ENCODE peak calls at places on chromosome 17, in six cellular contexts. P is brain microvascular endothelial cell, X is uterus, E is OCI-LY7, S is stomach, C is prostate gland. F is an unnamed sample.

GRCh38 chr17:44038604-44039007 is 23.8 kb upstream of the TMEM101 start:
- DNase-seq in P (no peak), X (no peak), E (no peak), S (no peak), C (no peak), F (no peak)

GRCh38 chr17:45265823-45266222 is 3.9 kb upstream of the SPATA32 start:
- DNase-seq in P (peak), X (no peak), E (no peak), S (no peak), C (no peak), F (no peak)

GRCh38 chr17:34251186-34251585 is 3.9 kb upstream of the CCL2 start:
- DNase-seq in P (no peak), X (no peak), E (no peak), S (no peak), C (no peak), F (no peak)

GRCh38 chr17:15883617-15884111 is 61.3 kb upstream of the ADORA2B start:
- DNase-seq in P (peak), X (no peak), E (no peak), S (no peak), C (no peak), F (peak)

GRCh38 chr17:58005031-58005727 is 1.9 kb downstream of the SRSF1 start:
- DNase-seq in P (no peak), X (no peak), E (no peak), S (no peak), C (no peak), F (no peak)

GRCh38 chr17:2170023-2170422 is 115.1 kb downstream of the HIC1 start:
- DNase-seq in P (no peak), X (no peak), E (peak), S (no peak), C (no peak), F (no peak)

GRCh38 chr17:41635121-41636097 is 11.0 kb upstream of the KRT17 start:
- DNase-seq in P (no peak), X (no peak), E (no peak), S (peak), C (peak), F (no peak)

GRCh38 chr17:8940866-8941471 is 24.5 kb downstream of the PIK3R5 start:
- DNase-seq in P (no peak), X (no peak), E (no peak), S (no peak), C (no peak), F (no peak)

GRCh38 chr17:40458001-40458791 is 14.9 kb downstream of the IGFBP4 start:
- DNase-seq in P (no peak), X (peak), E (no peak), S (peak), C (no peak), F (no peak)

GRCh38 chr17:60169921-60170817 is 20.4 kb downstream of the CA4 start:
- DNase-seq in P (no peak), X (no peak), E (peak), S (no peak), C (no peak), F (no peak)

GRCh38 chr17:30590086-30590485 is 112.9 kb downstream of the GOSR1 start:
- DNase-seq in P (peak), X (no peak), E (no peak), S (no peak), C (no peak), F (no peak)

GRCh38 chr17:79826210-79826680 is 13.0 kb downstream of the CBX4 start:
- DNase-seq in P (no peak), X (no peak), E (peak), S (no peak), C (no peak), F (no peak)

GRCh38 chr17:73340093-73340596 is 28.3 kb upstream of the CDC42EP4 start:
- DNase-seq in P (peak), X (peak), E (no peak), S (peak), C (no peak), F (peak)

GRCh38 chr17:58403312-58403711 is 14.0 kb downstream of the RNF43 start:
- DNase-seq in P (no peak), X (no peak), E (no peak), S (no peak), C (no peak), F (peak)

GRCh38 chr17:48618366-48618896 is 3.3 kb upstream of the HOXB8 start:
- DNase-seq in P (peak), X (peak), E (peak), S (peak), C (peak), F (peak)

GRCh38 chr17:30495586-30495985 is 18.4 kb downstream of the GOSR1 start:
- DNase-seq in P (no peak), X (no peak), E (no peak), S (no peak), C (no peak), F (no peak)

GRCh38 chr17:9206989-9207317 is 185.6 kb downstream of the NTN1 start:
- DNase-seq in P (no peak), X (no peak), E (no peak), S (no peak), C (peak), F (no peak)

GRCh38 chr17:66487933-66488572 is 185.6 kb downstream of the PRKCA start:
- DNase-seq in P (no peak), X (no peak), E (no peak), S (no peak), C (no peak), F (no peak)

GRCh38 chr17:5785867-5786509 is 201.7 kb upstream of the NLRP1 start:
- DNase-seq in P (peak), X (no peak), E (peak), S (no peak), C (no peak), F (no peak)

GRCh38 chr17:69733171-69734014 is 318.9 kb downstream of the MAP2K6 start:
- DNase-seq in P (peak), X (no peak), E (peak), S (no peak), C (peak), F (peak)

GRCh38 chr17:55693244-55694216 is 29.1 kb downstream of the TMEM100 start:
- DNase-seq in P (no peak), X (no peak), E (no peak), S (peak), C (no peak), F (no peak)

GRCh38 chr17:17783121-17783824 is 53.5 kb downstream of the SREBF1 start:
- DNase-seq in P (no peak), X (peak), E (peak), S (peak), C (peak), F (peak)

GRCh38 chr17:17269926-17270773 is 10.9 kb downstream of the COPS3 start:
- DNase-seq in P (no peak), X (no peak), E (peak), S (no peak), C (no peak), F (no peak)

GRCh38 chr17:76524598-76525512 is 12.7 kb downstream of the CYGB start:
- DNase-seq in P (no peak), X (no peak), E (no peak), S (peak), C (no peak), F (no peak)
- H3K27ac ChIP-seq in P (peak), X (peak), E (no peak), S (peak), C (no peak), F (peak)

DNA sequence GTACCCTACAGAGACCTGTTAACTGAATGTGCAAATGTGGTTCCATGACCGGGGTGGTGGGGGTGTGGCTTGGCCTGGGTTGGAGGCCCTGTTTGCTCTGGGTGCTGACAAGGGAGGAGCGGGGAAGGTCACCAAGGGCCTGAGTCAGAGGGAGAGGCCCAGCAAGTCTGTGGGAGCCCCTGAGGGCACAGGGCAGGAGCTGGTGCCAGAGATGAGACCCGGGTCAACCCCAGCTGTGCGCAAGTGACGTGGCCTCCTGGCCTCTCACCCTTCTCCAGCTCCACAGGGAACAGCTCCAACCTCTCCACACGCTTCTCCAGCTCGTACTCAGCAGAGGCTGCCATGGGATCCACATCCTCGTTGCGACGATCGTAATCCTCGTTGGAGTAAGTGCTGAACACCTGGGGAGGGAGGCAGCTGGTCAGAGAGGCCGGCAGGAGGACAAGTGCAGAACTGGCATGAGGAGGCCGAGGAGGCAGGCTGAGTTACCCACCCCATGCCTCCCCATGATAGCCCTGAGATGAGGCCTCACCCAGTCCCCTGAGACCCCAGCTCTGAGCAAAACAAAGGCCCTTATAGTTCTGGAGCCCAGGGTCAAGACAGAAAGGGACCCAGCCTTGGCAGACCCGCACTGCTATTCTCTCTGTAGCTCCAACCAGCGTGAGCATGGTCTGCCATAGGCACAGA is 5.5 kb downstream of the PPP1R9B start:
- DNase-seq in P (no peak), X (no peak), E (no peak), S (peak), C (no peak), F (no peak)
- H3K27ac ChIP-seq in P (no peak), X (peak), E (no peak), S (no peak), C (no peak), F (peak)

GRCh38 chr17:32575865-32576264 is 89.1 kb downstream of the CDK5R1 start:
- DNase-seq in P (no peak), X (no peak), E (no peak), S (no peak), C (no peak), F (no peak)
- H3K27ac ChIP-seq in P (no peak), X (no peak), E (no peak), S (no peak), C (no peak), F (no peak)

DNA sequence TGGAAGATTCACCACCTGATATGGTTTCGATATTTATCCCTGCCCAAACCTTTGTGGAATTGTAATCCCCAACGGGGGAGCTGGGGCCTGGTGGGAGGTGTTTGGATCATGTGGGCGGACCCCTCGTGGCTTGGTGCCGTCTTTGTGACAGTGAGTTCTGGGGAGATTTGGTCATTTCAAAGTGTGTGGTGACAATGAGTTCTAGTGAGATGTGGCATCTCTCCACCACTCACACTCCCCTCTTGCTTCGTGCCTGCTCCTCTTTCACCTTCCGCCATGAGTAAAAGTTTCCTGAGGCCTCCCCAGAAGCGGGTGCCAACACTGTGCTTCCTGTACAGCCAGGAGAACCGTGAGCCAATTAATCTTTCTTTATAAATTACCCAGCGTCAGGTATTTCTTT is 9.7 kb downstream of the CCDC57 start:
- DNase-seq in P (no peak), X (no peak), E (no peak), S (no peak), C (no peak), F (no peak)
- H3K27ac ChIP-seq in P (no peak), X (no peak), E (no peak), S (no peak), C (no peak), F (peak)

GRCh38 chr17:38735161-38735997 is 5.2 kb downstream of the CISD3 start:
- DNase-seq in P (no peak), X (peak), E (peak), S (peak), C (no peak), F (peak)

GRCh38 chr17:38734235-38734633 is 4.1 kb downstream of the CISD3 start:
- DNase-seq in P (no peak), X (no peak), E (no peak), S (no peak), C (no peak), F (no peak)

GRCh38 chr17:38732376-38733314 is 2.5 kb downstream of the CISD3 start:
- DNase-seq in P (no peak), X (no peak), E (no peak), S (peak), C (peak), F (no peak)

GRCh38 chr17:38731526-38732294 is 1.6 kb downstream of the CISD3 start:
- DNase-seq in P (no peak), X (no peak), E (no peak), S (no peak), C (peak), F (no peak)

GRCh38 chr17:38733315-38734234 is 3.4 kb downstream of the CISD3 start:
- DNase-seq in P (no peak), X (no peak), E (peak), S (no peak), C (peak), F (no peak)
- H3K27ac ChIP-seq in P (no peak), X (no peak), E (peak), S (peak), C (peak), F (peak)

GRCh38 chr17:14741516-14741915 is 440.6 kb downstream of the HS3ST3B1 start:
- DNase-seq in P (peak), X (no peak), E (no peak), S (no peak), C (no peak), F (no peak)

GRCh38 chr17:14737984-14738651 is 437.2 kb downstream of the HS3ST3B1 start:
- DNase-seq in P (peak), X (no peak), E (peak), S (peak), C (peak), F (peak)

GRCh38 chr17:14739656-14740431 is 439.0 kb downstream of the HS3ST3B1 start:
- DNase-seq in P (no peak), X (no peak), E (no peak), S (no peak), C (no peak), F (no peak)

GRCh38 chr17:14736631-14737030 is 435.8 kb downstream of the HS3ST3B1 start:
- DNase-seq in P (no peak), X (no peak), E (no peak), S (no peak), C (no peak), F (no peak)

DNA sequence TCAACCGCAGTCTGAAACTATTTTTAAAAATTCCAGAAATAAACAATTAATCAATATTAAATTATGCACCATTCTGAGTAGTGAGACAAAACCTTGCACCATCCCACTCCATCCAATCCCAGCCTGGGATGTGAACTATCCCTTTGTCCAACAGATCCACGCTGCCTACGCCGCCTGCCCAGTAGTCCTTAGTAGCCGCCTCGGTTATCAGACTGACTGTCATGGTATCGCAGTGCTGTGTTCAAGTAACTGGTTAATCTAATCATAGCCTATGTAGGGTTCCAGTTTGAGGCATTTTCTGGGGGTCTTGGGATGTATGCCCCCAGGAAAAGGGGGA is 437.7 kb downstream of the HS3ST3B1 start:
- DNase-seq in P (no peak), X (no peak), E (no peak), S (no peak), C (no peak), F (no peak)
- H3K27ac ChIP-seq in P (peak), X (no peak), E (no peak), S (peak), C (no peak), F (peak)